ENCODE peak calls at places on chromosomes 4 and X, in nine cellular contexts. F, L, C, Y, Z, K, I, U and J are unnamed samples.

GRCh38 chrX:111490683-111491082 is 20.8 kb upstream of the SERTM2 start:
- DNase-seq in F (no peak), L (no peak), C (no peak), Y (no peak), Z (no peak), K (no peak), I (no peak), U (no peak), J (no peak)

GRCh38 chr4:133146574-133147198 is 2.4 kb upstream of the PCDH10 start:
- DNase-seq in F (peak), L (no peak), C (no peak), Y (peak), Z (no peak), K (peak), I (no peak), U (peak), J (no peak)

GRCh38 chr4:120801171-120801758 is 121.3 kb downstream of the PRDM5 start:
- DNase-seq in F (no peak), L (no peak), C (no peak), Y (no peak), Z (no peak), K (no peak), I (no peak), U (no peak), J (no peak)

GRCh38 chrX:68699960-68700746 is 52.7 kb downstream of the STARD8 start:
- DNase-seq in F (no peak), L (no peak), C (no peak), Y (no peak), Z (no peak), K (no peak), I (no peak), U (no peak), J (no peak)

GRCh38 chr4:111535792-111536191 is 609.5 kb upstream of the FAM241A start:
- DNase-seq in F (no peak), L (no peak), C (no peak), Y (no peak), Z (no peak), K (no peak), I (no peak), U (no peak), J (no peak)

GRCh38 chrX:10173331-10173900 is 16.6 kb downstream of the CLCN4 start:
- DNase-seq in F (peak), L (no peak), C (no peak), Y (no peak), Z (no peak), K (no peak), I (no peak), U (peak), J (no peak)

GRCh38 chr4:7781361-7781760 is 158.3 kb downstream of the AFAP1 start:
- DNase-seq in F (no peak), L (no peak), C (no peak), Y (no peak), Z (no peak), K (peak), I (no peak), U (no peak), J (no peak)

GRCh38 chr4:90445380-90445779 is 318.2 kb downstream of the CCSER1 start:
- DNase-seq in F (no peak), L (no peak), C (no peak), Y (no peak), Z (no peak), K (no peak), I (no peak), U (no peak), J (no peak)

GRCh38 chr4:13534344-13535063 is 9.8 kb downstream of the NKX3-2 start:
- DNase-seq in F (no peak), L (no peak), C (no peak), Y (no peak), Z (no peak), K (no peak), I (no peak), U (no peak), J (no peak)

GRCh38 chrX:154018518-154019060 is 1.1 kb downstream of the IRAK1 start:
- DNase-seq in F (no peak), L (no peak), C (no peak), Y (no peak), Z (no peak), K (no peak), I (no peak), U (no peak), J (no peak)

GRCh38 chrX:128425546-128425945 is 373.3 kb upstream of the ACTRT1 start:
- DNase-seq in F (no peak), L (no peak), C (no peak), Y (no peak), Z (no peak), K (no peak), I (no peak), U (no peak), J (no peak)

GRCh38 chrX:18674417-18674787 is 2.5 kb upstream of the RS1 start:
- DNase-seq in F (no peak), L (peak), C (peak), Y (no peak), Z (no peak), K (no peak), I (peak), U (peak), J (peak)

GRCh38 chr4:174657472-174657871 is 135.2 kb upstream of the HPGD start:
- DNase-seq in F (no peak), L (no peak), C (no peak), Y (no peak), Z (no peak), K (no peak), I (no peak), U (no peak), J (no peak)

GRCh38 chr4:1822568-1823544 is 29.8 kb downstream of the FGFR3 start:
- DNase-seq in F (no peak), L (no peak), C (no peak), Y (no peak), Z (no peak), K (no peak), I (no peak), U (no peak), J (no peak)

GRCh38 chrX:22164770-22165388 is 107.8 kb upstream of the CBLL2 start:
- DNase-seq in F (no peak), L (no peak), C (no peak), Y (no peak), Z (no peak), K (no peak), I (no peak), U (no peak), J (no peak)

GRCh38 chr4:88989990-88990389 is 67.0 kb downstream of the FAM13A start:
- DNase-seq in F (no peak), L (no peak), C (no peak), Y (no peak), Z (no peak), K (no peak), I (no peak), U (no peak), J (no peak)

GRCh38 chr4:136241221-136241986 is 1290.9 kb downstream of the PCDH18 start:
- DNase-seq in F (no peak), L (no peak), C (no peak), Y (no peak), Z (no peak), K (no peak), I (no peak), U (no peak), J (no peak)

GRCh38 chr4:188976644-188977115 is 837.4 kb downstream of the TRIML1 start:
- DNase-seq in F (no peak), L (no peak), C (no peak), Y (peak), Z (no peak), K (no peak), I (no peak), U (peak), J (peak)

GRCh38 chrX:54182194-54182863 is 725 bp downstream of the FAM120C start:
- DNase-seq in F (peak), L (peak), C (peak), Y (no peak), Z (peak), K (peak), I (peak), U (no peak), J (peak)

GRCh38 chrX:16436348-16437188 is 213.4 kb upstream of the S100G start:
- DNase-seq in F (peak), L (peak), C (peak), Y (peak), Z (no peak), K (peak), I (peak), U (peak), J (peak)

GRCh38 chrX:101409043-101409442 is 1.0 kb downstream of the HNRNPH2 start:
- DNase-seq in F (no peak), L (no peak), C (no peak), Y (no peak), Z (no peak), K (no peak), I (no peak), U (no peak), J (no peak)